ENCODE peak calls at places on chromosomes 16 and 17, in four cellular contexts. I, B, V and M are unnamed samples.

GRCh38 chr16:66844009-66844341 is 239 bp upstream of the CA7 start:
- DNase-seq in I (no peak), B (no peak), V (no peak), M (no peak)

GRCh38 chr17:46940692-46941404 is 17.9 kb downstream of the GOSR2 start:
- DNase-seq in I (peak), B (peak), V (peak), M (peak)

GRCh38 chr17:3870871-3871306 is 22.0 kb downstream of the CAMKK1 start:
- DNase-seq in I (peak), B (peak), V (no peak), M (no peak)

GRCh38 chr17:61219460-61219859 is 180.2 kb upstream of the TBX2 start:
- DNase-seq in I (no peak), B (peak), V (no peak), M (peak)

GRCh38 chr17:71413935-71414334 is 706.9 kb upstream of the SOX9 start:
- DNase-seq in I (peak), B (no peak), V (no peak), M (no peak)

GRCh38 chr16:981695-982151 is at the start of gene SOX8:
- DNase-seq in I (no peak), B (peak), V (no peak), M (no peak)

GRCh38 chr17:1787301-1787902 is 25.5 kb downstream of the SERPINF1 start:
- DNase-seq in I (no peak), B (no peak), V (peak), M (peak)

GRCh38 chr17:66438101-66438500 is 135.7 kb downstream of the PRKCA start:
- DNase-seq in I (no peak), B (no peak), V (no peak), M (no peak)

GRCh38 chr16:2280981-2281542 is 13.1 kb upstream of the RNPS1 start:
- DNase-seq in I (no peak), B (no peak), V (no peak), M (no peak)

GRCh38 chr17:82985973-82986372 is 93.4 kb upstream of the METRNL start:
- DNase-seq in I (no peak), B (peak), V (no peak), M (peak)

GRCh38 chr17:80795737-80796136 is 195.9 kb upstream of the CHMP6 start:
- DNase-seq in I (no peak), B (peak), V (peak), M (no peak)

GRCh38 chr17:21245703-21246102 is 7.5 kb downstream of the NATD1 start:
- DNase-seq in I (no peak), B (no peak), V (peak), M (no peak)

GRCh38 chr16:81560979-81561657 is 116.5 kb downstream of the CMIP start:
- DNase-seq in I (no peak), B (no peak), V (no peak), M (peak)

GRCh38 chr16:47059991-47060390 is 83.8 kb downstream of the NETO2 start:
- DNase-seq in I (no peak), B (no peak), V (no peak), M (no peak)

GRCh38 chr16:67547423-67548264 is 14.7 kb upstream of the CTCF start:
- DNase-seq in I (peak), B (no peak), V (no peak), M (no peak)

GRCh38 chr17:82692268-82692667 is 6.2 kb downstream of the RAB40B start:
- DNase-seq in I (no peak), B (no peak), V (peak), M (no peak)

GRCh38 chr16:88058817-88059216 is 107.6 kb downstream of the BANP start:
- DNase-seq in I (no peak), B (no peak), V (peak), M (no peak)

GRCh38 chr16:88058136-88058535 is 106.9 kb downstream of the BANP start:
- DNase-seq in I (no peak), B (no peak), V (peak), M (no peak)

GRCh38 chr16:88060524-88061219 is 109.4 kb downstream of the BANP start:
- DNase-seq in I (no peak), B (no peak), V (peak), M (no peak)

GRCh38 chr16:88061346-88062110 is 110.3 kb downstream of the BANP start:
- DNase-seq in I (no peak), B (no peak), V (peak), M (peak)

DNA sequence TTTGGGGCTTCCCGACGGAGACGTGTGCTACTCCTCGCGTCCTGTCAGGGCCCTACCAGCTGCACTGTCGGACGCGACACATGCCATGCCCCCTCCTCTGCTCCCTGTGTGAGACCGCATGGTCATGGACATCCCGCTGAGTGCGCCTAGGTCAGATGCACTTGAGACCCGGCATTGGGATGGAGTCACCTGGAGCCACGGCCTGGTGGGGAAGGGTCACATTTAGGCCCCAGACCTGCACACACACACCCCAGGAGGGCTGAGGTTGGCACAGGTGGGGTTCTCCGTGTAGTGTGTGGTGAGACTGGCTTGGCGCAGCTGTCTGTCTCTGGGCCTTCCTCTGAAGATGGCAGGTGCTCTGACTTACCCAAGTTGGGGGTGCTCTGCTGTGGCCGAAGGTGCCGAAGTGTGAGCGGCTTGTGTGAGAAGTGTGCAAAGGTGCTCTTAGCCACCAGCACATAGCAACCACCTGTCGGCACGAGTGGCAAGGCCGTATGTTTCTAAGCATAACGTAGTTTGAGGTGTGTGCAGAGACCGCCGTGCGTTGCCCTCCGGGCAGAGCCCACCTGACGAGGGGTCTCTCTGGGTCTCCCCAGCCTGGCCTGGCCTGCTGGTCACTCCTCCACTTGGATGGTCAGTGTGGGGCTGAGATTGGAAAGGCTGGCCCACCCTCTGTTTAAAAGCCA is 108.6 kb downstream of the BANP start:
- DNase-seq in I (no peak), B (no peak), V (peak), M (no peak)
- H3K4me3 ChIP-seq in I (no peak), B (no peak), V (no peak), M (no peak)

DNA sequence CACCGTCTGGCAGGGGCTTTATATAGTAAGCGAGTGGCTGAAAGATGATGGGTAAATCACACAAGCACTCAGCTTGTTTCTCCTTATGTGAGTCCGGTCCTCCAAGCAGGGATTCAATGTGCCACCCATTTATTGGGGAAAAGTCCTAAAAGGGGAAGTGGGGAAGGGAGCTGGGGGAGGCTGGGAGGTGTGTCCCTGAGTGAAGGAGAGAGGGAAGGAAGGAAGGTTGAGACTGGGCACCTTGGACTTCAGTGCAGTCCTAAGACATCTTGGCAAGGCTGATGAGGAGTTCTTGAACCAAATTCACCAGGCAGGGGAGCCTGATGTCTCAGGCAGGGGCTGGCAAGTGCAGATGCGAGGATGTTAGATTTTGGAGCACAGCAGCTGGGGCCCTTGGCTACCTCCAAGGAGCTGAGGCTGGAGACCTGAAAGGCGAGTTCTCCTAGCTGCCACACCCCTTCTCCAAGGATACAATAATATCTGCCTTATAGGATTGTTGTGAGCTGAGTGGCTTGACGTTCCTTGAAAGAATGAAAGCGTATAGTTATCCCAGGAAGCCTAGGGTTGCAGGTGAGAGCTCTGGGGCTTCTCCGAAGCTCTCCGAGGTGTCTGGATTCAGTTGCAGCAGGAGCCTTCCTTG is 23.0 kb upstream of the CYLD start:
- DNase-seq in I (no peak), B (no peak), V (no peak), M (no peak)
- H3K4me3 ChIP-seq in I (no peak), B (no peak), V (no peak), M (no peak)

DNA sequence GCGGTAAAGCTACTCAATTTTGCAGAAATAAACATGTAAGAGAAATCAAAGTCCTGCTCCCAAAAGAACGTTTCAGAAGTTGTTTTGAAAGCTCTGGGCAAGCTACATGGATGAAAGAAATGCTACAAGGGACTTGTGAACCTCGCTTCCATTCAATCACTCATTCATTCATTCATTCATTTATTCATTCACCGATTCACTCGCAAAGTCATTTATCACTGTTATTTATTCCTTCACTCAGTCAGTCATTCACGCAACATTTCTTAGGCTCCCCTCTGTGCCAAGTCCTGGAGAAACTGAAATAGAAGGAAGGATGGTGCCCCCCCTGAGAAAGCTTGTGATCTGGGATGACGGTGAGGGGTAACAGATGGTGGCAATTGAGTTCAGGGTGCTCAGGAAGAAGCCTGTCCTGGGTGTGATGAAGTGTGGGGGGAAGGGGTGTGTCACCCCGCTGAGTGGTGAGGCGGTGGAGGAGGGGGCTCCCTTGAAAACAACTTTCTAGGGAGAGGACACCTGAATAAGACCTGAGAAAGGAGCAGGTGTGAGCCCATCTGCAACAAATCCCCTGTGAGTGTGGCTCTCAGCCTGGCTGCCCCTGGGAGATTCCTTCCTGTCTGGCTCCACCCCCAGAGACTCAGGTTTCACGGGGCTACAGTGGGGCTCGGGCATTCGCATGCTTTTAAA is 36.3 kb upstream of the PRSS54 start:
- DNase-seq in I (no peak), B (peak), V (no peak), M (peak)
- H3K4me3 ChIP-seq in I (no peak), B (no peak), V (no peak), M (no peak)

GRCh38 chr16:15640966-15641365 is 2.0 kb downstream of the MARF1 start:
- DNase-seq in I (peak), B (no peak), V (no peak), M (no peak)
- H3K4me3 ChIP-seq in I (peak), B (no peak), V (peak), M (no peak)

DNA sequence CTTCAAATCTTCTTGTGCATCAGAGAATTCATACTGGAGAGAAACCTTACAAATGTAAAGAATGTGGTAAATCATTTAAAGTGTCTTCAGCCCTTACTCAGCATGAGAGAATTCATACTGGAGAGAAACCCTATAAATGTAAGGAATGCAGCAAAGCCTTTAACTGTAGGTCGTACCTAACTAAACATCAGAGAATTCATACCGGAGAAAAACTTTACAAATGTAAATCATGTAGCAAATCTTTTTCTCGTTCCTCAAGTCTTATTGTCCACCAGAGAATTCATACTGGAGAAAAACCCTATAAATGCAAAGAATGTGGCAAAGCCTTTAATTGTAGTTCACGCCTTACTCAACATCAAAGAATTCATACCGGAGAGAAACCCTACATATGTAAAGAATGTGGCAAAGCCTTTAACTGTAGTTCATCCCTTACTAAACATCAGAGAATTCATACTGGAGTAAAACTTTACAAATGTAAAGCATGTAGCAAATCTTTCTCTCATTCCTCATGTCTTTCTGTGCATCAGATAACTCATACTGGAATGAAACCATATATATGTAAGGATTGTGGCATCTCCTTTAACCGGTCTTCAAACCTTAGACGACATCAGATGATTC is 118.5 kb upstream of the ZNF267 start:
- DNase-seq in I (no peak), B (no peak), V (no peak), M (no peak)
- H3K4me3 ChIP-seq in I (no peak), B (no peak), V (no peak), M (no peak)

DNA sequence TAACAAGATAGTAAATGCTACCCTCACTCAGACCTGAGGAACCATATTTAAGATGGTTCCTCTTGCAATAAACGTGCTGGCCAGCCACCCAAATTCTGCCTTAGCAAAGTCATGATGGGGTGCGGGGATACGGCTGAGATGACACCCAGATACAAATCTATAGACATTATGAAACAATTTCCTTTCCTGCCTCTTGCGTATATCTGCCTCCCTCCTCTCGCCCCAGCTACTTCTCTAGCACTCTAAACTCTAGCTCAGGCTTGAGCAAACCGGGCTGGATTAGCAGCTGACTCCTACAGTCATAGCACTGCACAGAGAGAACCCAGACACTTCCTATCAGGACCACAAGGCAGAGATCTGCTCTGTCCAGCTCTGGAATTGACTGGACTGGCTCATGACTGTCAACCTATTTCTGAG is 22.3 kb downstream of the CD300LF start:
- DNase-seq in I (peak), B (peak), V (no peak), M (no peak)
- H3K4me3 ChIP-seq in I (no peak), B (no peak), V (no peak), M (no peak)